ENCODE peak calls at places on chromosomes 5 and 9, in five cellular contexts. P is choroid plexus epithelial cell, F is KG1, V is iris pigment epithelial cell, X is fibroblast of the aortic adventitia. B is an unnamed sample.

GRCh38 chr9:11933926-11934325 is 759.3 kb upstream of the TYRP1 start:
- DNase-seq in P (peak; percentile 93), F (no peak), V (peak; percentile 41), X (peak; percentile 95), B (no peak)

GRCh38 chr5:102959055-102959454 is 160.9 kb downstream of the GIN1 start:
- DNase-seq in P (peak; percentile 94), F (no peak), V (peak; percentile 94), X (peak; percentile 96), B (no peak)

GRCh38 chr5:35671516-35671915 is 53.9 kb downstream of the SPEF2 start:
- DNase-seq in P (peak; percentile 9), F (no peak), V (no peak), X (no peak), B (no peak)

GRCh38 chr9:70407081-70407503 is 7.4 kb downstream of the KLF9 start:
- DNase-seq in P (peak; percentile 80), F (no peak), V (peak; percentile 82), X (peak; percentile 98), B (no peak)

GRCh38 chr5:176658007-176658599 is 10.8 kb downstream of the TSPAN17 start:
- DNase-seq in P (peak; percentile 80), F (peak; percentile 17), V (peak; percentile 68), X (peak; percentile 74), B (peak; percentile 57)

GRCh38 chr9:36436909-36437308 is 36.8 kb upstream of the RNF38 start:
- DNase-seq in P (no peak), F (no peak), V (peak; percentile 26), X (no peak), B (peak; percentile 29)

GRCh38 chr5:63456279-63456678 is 506.0 kb downstream of the HTR1A start:
- DNase-seq in P (peak; percentile 27), F (no peak), V (peak; percentile 18), X (no peak), B (no peak)

GRCh38 chr5:171938358-171938757 is 68.1 kb downstream of the FBXW11 start:
- DNase-seq in P (no peak), F (no peak), V (no peak), X (no peak), B (no peak)

GRCh38 chr5:151406322-151406947 is 41.0 kb upstream of the SLC36A1 start:
- DNase-seq in P (peak; percentile 40), F (no peak), V (peak; percentile 17), X (peak; percentile 9), B (no peak)

GRCh38 chr5:68817696-68818695 is 275.8 kb upstream of the SLC30A5 start:
- DNase-seq in P (no peak), F (no peak), V (no peak), X (no peak), B (no peak)

GRCh38 chr9:136695435-136695895 is 8.2 kb upstream of the AGPAT2 start:
- DNase-seq in P (no peak), F (no peak), V (no peak), X (no peak), B (no peak)

GRCh38 chr5:154197801-154198461 is 7.4 kb downstream of the GALNT10 start:
- DNase-seq in P (no peak), F (no peak), V (peak; percentile 71), X (peak; percentile 74), B (no peak)

GRCh38 chr5:38648703-38649291 is 92.4 kb upstream of the LIFR start:
- DNase-seq in P (no peak), F (no peak), V (no peak), X (no peak), B (no peak)

GRCh38 chr5:142869883-142870282 is 99.7 kb downstream of the ARHGAP26 start:
- DNase-seq in P (peak; percentile 72), F (no peak), V (no peak), X (no peak), B (no peak)

GRCh38 chr9:133732351-133733073 is 5.6 kb downstream of the SARDH start:
- DNase-seq in P (no peak), F (no peak), V (no peak), X (no peak), B (no peak)

GRCh38 chr9:89835676-89836075 is 230.9 kb downstream of the GADD45G start:
- DNase-seq in P (no peak), F (no peak), V (no peak), X (no peak), B (no peak)

GRCh38 chr5:92944337-92944736 is 636.7 kb downstream of the NR2F1-AS1 start:
- DNase-seq in P (no peak), F (no peak), V (no peak), X (no peak), B (no peak)

GRCh38 chr5:177353093-177353492 is 1.6 kb upstream of the LMAN2 start:
- DNase-seq in P (no peak), F (no peak), V (no peak), X (no peak), B (peak; percentile 14)

GRCh38 chr5:91177085-91177484 is 206.0 kb downstream of the ARRDC3 start:
- DNase-seq in P (no peak), F (no peak), V (no peak), X (no peak), B (no peak)

GRCh38 chr9:136719212-136719880 is 7.0 kb downstream of the DIPK1B start:
- DNase-seq in P (no peak), F (no peak), V (no peak), X (no peak), B (no peak)

GRCh38 chr5:158921441-158922262 is 178.1 kb downstream of the EBF1 start:
- DNase-seq in P (no peak), F (no peak), V (no peak), X (no peak), B (no peak)

GRCh38 chr5:151773979-151774378 is 2.2 kb downstream of the G3BP1 start:
- DNase-seq in P (peak; percentile 21), F (no peak), V (no peak), X (no peak), B (no peak)

GRCh38 chr9:24614070-24614469 is 68.4 kb upstream of the IZUMO3 start:
- DNase-seq in P (no peak), F (no peak), V (no peak), X (no peak), B (no peak)

GRCh38 chr9:123157216-123157615 is 111.2 kb downstream of the STRBP start:
- DNase-seq in P (peak; percentile 79), F (no peak), V (peak; percentile 85), X (peak; percentile 3), B (no peak)

GRCh38 chr5:171162165-171162564 is 146.9 kb upstream of the TLX3 start:
- DNase-seq in P (peak; percentile 7), F (no peak), V (peak; percentile 12), X (no peak), B (no peak)

GRCh38 chr5:173968154-173968553 is 20.8 kb upstream of the C5orf47 start:
- DNase-seq in P (no peak), F (no peak), V (no peak), X (no peak), B (no peak)

GRCh38 chr9:113343732-113344231 is 3.7 kb upstream of the WDR31 start:
- DNase-seq in P (peak; percentile 67), F (peak; percentile 17), V (peak; percentile 51), X (peak; percentile 96), B (peak; percentile 68)

GRCh38 chr9:114001794-114002261 is 76.3 kb downstream of the AMBP start:
- DNase-seq in P (no peak), F (no peak), V (no peak), X (no peak), B (no peak)

GRCh38 chr5:123125172-123125508 is 36.1 kb downstream of the PRDM6 start:
- DNase-seq in P (peak; percentile 39), F (no peak), V (peak; percentile 28), X (no peak), B (no peak)

GRCh38 chr9:76817489-76817888 is 53.3 kb downstream of the PCA3 start:
- DNase-seq in P (peak; percentile 81), F (no peak), V (peak; percentile 91), X (peak; percentile 48), B (no peak)

GRCh38 chr9:34540826-34541225 is 18.0 kb upstream of the ENHO start:
- DNase-seq in P (peak; percentile 68), F (no peak), V (peak; percentile 69), X (peak; percentile 51), B (no peak)

GRCh38 chr5:180026320-180026719 is 45.2 kb downstream of the RNF130 start:
- DNase-seq in P (peak; percentile 85), F (no peak), V (peak; percentile 81), X (peak; percentile 12), B (peak; percentile 30)

GRCh38 chr5:109399092-109399759 is 10.5 kb downstream of the PJA2 start:
- DNase-seq in P (peak; percentile 74), F (no peak), V (peak; percentile 65), X (peak; percentile 79), B (no peak)

GRCh38 chr5:1110930-1111726 is 735 bp downstream of the SLC12A7 start:
- DNase-seq in P (no peak), F (peak; percentile 8), V (no peak), X (no peak), B (peak; percentile 72)